ENCODE peak calls at places on chromosomes 16 and 17, in five cellular contexts. R is fibroblast of lung; F is CD8-positive, alpha-beta memory T cell; W is mammary epithelial cell; E is PC-3. S is an unnamed sample.

GRCh38 chr17:40873255-40873654 is 6.2 kb upstream of the KRT12 start:
- DNase-seq in R (no peak), W (no peak), F (no peak), E (no peak), S (no peak)

GRCh38 chr17:55774834-55775233 is 24.0 kb downstream of the PCTP start:
- DNase-seq in R (no peak), E (no peak), F (no peak), W (no peak), S (no peak)

GRCh38 chr16:35733278-35733965 is 2274.0 kb downstream of the TP53TG3F start:
- DNase-seq in F (no peak), R (no peak), W (no peak), E (no peak), S (peak; percentile 36)

GRCh38 chr17:49353607-49354006 is 8.4 kb downstream of the ZNF652 start:
- DNase-seq in E (no peak), R (no peak), F (no peak), W (no peak), S (no peak)

GRCh38 chr17:5122586-5123342 is 6.9 kb downstream of the USP6 start:
- DNase-seq in R (peak; percentile 2), E (no peak), W (no peak), F (no peak), S (no peak)

GRCh38 chr16:31129568-31130335 is 5.8 kb downstream of the PRSS8 start:
- DNase-seq in R (no peak), E (no peak), F (no peak), W (peak; percentile 19), S (no peak)

GRCh38 chr17:28404461-28404811 is 1.6 kb downstream of the SLC46A1 start:
- DNase-seq in R (no peak), F (no peak), W (no peak), E (no peak), S (no peak)

GRCh38 chr17:8841844-8842243 is 25.6 kb downstream of the PIK3R6 start:
- DNase-seq in F (no peak), R (no peak), W (no peak), E (no peak), S (no peak)

GRCh38 chr17:77385750-77386501 is 245.2 kb downstream of the SEC14L1 start:
- DNase-seq in W (no peak), E (no peak), F (no peak), R (peak; percentile 75), S (no peak)

GRCh38 chr17:56699186-56699895 is 105.8 kb downstream of the NOG start:
- DNase-seq in W (peak; percentile 99), R (peak; percentile 87), F (no peak), E (peak; percentile 100), S (peak; percentile 100)

GRCh38 chr17:49963626-49964538 is 5.1 kb upstream of the DLX4 start:
- DNase-seq in F (no peak), W (no peak), E (no peak), R (peak; percentile 12), S (no peak)

GRCh38 chr17:72192409-72193192 is 71.8 kb downstream of the SOX9 start:
- DNase-seq in R (peak; percentile 86), E (peak; percentile 14), W (peak; percentile 72), F (no peak), S (peak; percentile 69)

GRCh38 chr17:81400154-81400938 is 5.1 kb downstream of the BAHCC1 start:
- DNase-seq in F (no peak), R (peak; percentile 69), W (peak; percentile 43), E (peak; percentile 58), S (peak; percentile 59)

GRCh38 chr16:54242199-54242598 is 44.4 kb downstream of the IRX3 start:
- DNase-seq in E (peak; percentile 2), F (no peak), W (peak; percentile 33), R (no peak), S (no peak)

GRCh38 chr17:951388-952132 is 28.0 kb downstream of the NXN start:
- DNase-seq in W (peak; percentile 65), E (peak; percentile 42), R (peak; percentile 76), F (no peak), S (peak; percentile 72)

GRCh38 chr17:38870259-38871165 is 654 bp downstream of the LASP1 start:
- DNase-seq in R (peak; percentile 54), E (peak; percentile 19), F (peak; percentile 64), W (peak; percentile 53), S (peak; percentile 54)

GRCh38 chr17:80746262-80746935 is 201.8 kb downstream of the RPTOR start:
- DNase-seq in F (no peak), R (no peak), W (no peak), E (no peak), S (no peak)

GRCh38 chr17:2239882-2240430 is 63.6 kb downstream of the SMG6 start:
- DNase-seq in R (peak; percentile 93), F (no peak), E (peak; percentile 81), W (peak; percentile 93), S (peak; percentile 74)

GRCh38 chr17:80673152-80673920 is 128.7 kb downstream of the RPTOR start:
- DNase-seq in W (no peak), R (peak; percentile 58), F (no peak), E (no peak), S (no peak)

GRCh38 chr16:53896711-53897110 is 192.8 kb downstream of the FTO start:
- DNase-seq in R (peak; percentile 28), E (no peak), W (no peak), F (no peak), S (no peak)

GRCh38 chr16:22815863-22816262 is 1.9 kb downstream of the HS3ST2 start:
- DNase-seq in R (no peak), F (no peak), E (no peak), W (peak; percentile 24), S (peak; percentile 6)

GRCh38 chr17:60301644-60302043 is 90.3 kb downstream of the USP32 start:
- DNase-seq in R (no peak), W (no peak), E (no peak), F (no peak), S (no peak)

GRCh38 chr17:1783271-1783670 is 21.4 kb downstream of the SERPINF1 start:
- DNase-seq in R (no peak), E (no peak), F (no peak), W (peak; percentile 27), S (no peak)

GRCh38 chr16:52386694-52387093 is 160.2 kb downstream of the TOX3 start:
- DNase-seq in W (no peak), E (no peak), F (no peak), R (peak; percentile 28), S (no peak)

GRCh38 chr17:55661359-55661758 is 61.3 kb downstream of the TMEM100 start:
- DNase-seq in E (no peak), W (no peak), R (no peak), F (no peak), S (no peak)

GRCh38 chr17:82384730-82385429 is 13.3 kb downstream of the UTS2R start:
- DNase-seq in W (peak; percentile 84), E (peak; percentile 81), R (peak; percentile 23), F (no peak), S (peak; percentile 69)

GRCh38 chr17:39001703-39002637 is 34.8 kb upstream of the FBXO47 start:
- DNase-seq in F (no peak), E (peak; percentile 9), W (peak; percentile 88), R (peak; percentile 47), S (peak; percentile 44)

GRCh38 chr16:58027341-58028167 is 2.0 kb downstream of the MMP15 start:
- DNase-seq in R (peak; percentile 17), F (no peak), E (peak; percentile 45), W (peak; percentile 28), S (no peak)

DNA sequence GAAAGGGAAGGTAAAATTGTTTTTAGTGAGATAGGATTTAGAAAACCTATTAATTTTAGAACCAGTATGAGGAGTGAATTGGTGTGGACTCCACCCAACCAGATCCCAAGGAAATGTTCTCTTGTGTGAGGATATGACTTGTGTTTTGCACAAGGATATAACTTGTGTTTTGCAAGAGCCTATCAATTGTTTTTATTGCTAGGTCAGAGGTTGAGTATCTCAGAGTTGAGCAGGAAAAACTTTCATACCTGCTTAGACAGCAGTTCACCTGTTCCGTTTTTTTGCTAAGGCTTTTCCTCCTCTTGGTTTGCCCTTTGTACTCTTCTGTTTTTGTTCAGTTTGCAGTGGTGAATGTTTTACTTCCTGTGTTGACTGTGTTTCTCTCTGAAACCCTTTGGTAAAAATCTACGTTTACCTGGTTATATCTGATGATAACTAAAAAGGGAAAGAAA is 5.1 kb downstream of the NBR1 start:
- DNase-seq in R (no peak), F (no peak), E (no peak), W (no peak), S (no peak)
- H3K27ac ChIP-seq in R (peak overlapping the region; percentile 76), F (no peak overlapping the region), E (no peak overlapping the region), W (no peak overlapping the region), S (no peak overlapping the region)

GRCh38 chr16:10616744-10617640 is 36.6 kb upstream of the EMP2 start:
- DNase-seq in E (peak; percentile 75), R (peak; percentile 36), W (peak; percentile 85), F (no peak), S (peak; percentile 66)
- H3K27ac ChIP-seq in E (no peak overlapping the region), R (no peak overlapping the region), W (peak overlapping the region; percentile 79), F (no peak overlapping the region), S (no peak overlapping the region)

GRCh38 chr17:17737938-17738894 is 57.0 kb downstream of the RAI1 start:
- DNase-seq in F (no peak), E (no peak), W (peak; percentile 44), R (peak; percentile 47), S (no peak)

GRCh38 chr17:17740627-17741237 is 59.5 kb downstream of the RAI1 start:
- DNase-seq in W (peak; percentile 61), F (no peak), R (no peak), E (no peak), S (no peak)

GRCh38 chr17:17738901-17739300 is 57.6 kb downstream of the RAI1 start:
- DNase-seq in W (peak; percentile 59), F (no peak), R (no peak), E (no peak), S (no peak)

GRCh38 chr17:17741346-17742023 is 60.2 kb downstream of the RAI1 start:
- DNase-seq in F (no peak), R (peak; percentile 46), W (peak; percentile 44), E (no peak), S (no peak)

DNA sequence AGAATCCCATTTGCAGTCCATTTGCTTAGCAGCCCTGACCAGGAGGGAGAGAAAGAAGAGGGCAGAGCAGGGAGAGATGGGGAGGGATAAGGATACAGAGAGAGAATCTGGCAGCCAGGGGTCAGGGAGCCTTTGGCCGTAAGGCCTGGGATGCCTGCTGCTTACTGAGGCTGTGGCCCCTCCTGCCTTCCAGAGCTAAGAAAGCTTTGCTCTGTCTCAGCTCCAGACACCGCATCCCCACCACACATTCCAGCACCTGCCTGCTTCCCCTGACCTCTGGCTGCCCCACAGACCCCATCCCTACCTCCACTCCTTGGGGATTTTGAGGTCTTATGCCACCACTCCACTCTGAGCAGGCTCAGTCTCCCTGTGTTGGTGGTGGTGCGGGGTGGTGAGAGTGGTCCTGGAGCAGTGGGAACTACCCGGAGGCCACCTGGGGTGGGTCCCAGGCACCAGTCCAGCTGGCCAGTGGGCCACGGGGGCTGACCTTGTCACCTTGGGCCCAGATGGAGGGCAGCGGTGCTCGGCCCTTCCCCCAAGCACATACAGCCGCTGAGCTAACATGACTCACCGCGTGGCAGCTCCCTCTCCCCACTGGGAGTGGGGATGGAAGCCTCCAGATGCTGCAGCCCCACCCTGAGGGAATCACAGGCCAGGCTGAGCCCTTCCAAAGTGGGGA is 58.3 kb downstream of the RAI1 start:
- DNase-seq in E (peak; percentile 57), F (no peak), R (peak; percentile 69), W (peak; percentile 42), S (no peak)
- H3K27ac ChIP-seq in E (no peak overlapping the region), F (no peak overlapping the region), R (peak overlapping the region; percentile 37), W (peak overlapping the region; percentile 80), S (no peak overlapping the region)

GRCh38 chr17:48107137-48108055 is at the start of gene SNX11:
- DNase-seq in R (peak; percentile 74), E (peak; percentile 90), W (peak; percentile 92), F (peak; percentile 90), S (peak; percentile 74)

GRCh38 chr17:48111937-48112241 is 4.3 kb downstream of the SNX11 start:
- DNase-seq in E (no peak), W (no peak), F (no peak), R (no peak), S (no peak)

GRCh38 chr17:48110722-48111121 is 3.2 kb downstream of the SNX11 start:
- DNase-seq in F (no peak), W (no peak), R (no peak), E (no peak), S (no peak)

GRCh38 chr17:48113201-48113676 is 5.7 kb downstream of the SNX11 start:
- DNase-seq in W (no peak), E (no peak), R (no peak), F (peak; percentile 40), S (no peak)
- H3K27ac ChIP-seq in W (no peak overlapping the region), E (no peak overlapping the region), R (no peak overlapping the region), F (no peak overlapping the region), S (no peak overlapping the region)